ENCODE peak calls at places on chromosomes 13 and 19, in six cellular contexts. B is astrocyte of the spinal cord; C is GM20000; L is astrocyte of the cerebellum; H is foreskin keratinocyte; E is CD8-positive, alpha-beta T cell. Z is an unnamed sample.
A peak's percentile ranks its signal among the peaks of the same experiment; 100 is the strongest.

GRCh38 chr13:45121421-45121820 is 1.1 kb downstream of the GTF2F2 start:
- DNase-seq in B (peak; percentile 38), C (peak; percentile 19), L (peak; percentile 39), H (peak; percentile 22), E (no peak), Z (peak; percentile 35)

GRCh38 chr13:41587490-41587889 is 130.1 kb downstream of the RGCC start:
- DNase-seq in B (no peak), C (no peak), L (no peak), H (no peak), E (peak; percentile 38), Z (no peak)

GRCh38 chr19:58154287-58154678 is 3.7 kb upstream of the ZNF329 start:
- DNase-seq in B (peak; percentile 37), C (peak; percentile 26), L (no peak), H (peak; percentile 55), E (peak; percentile 5), Z (peak; percentile 43)

GRCh38 chr19:14113762-14114414 is 3.7 kb downstream of the PRKACA start:
- DNase-seq in B (no peak), C (no peak), L (no peak), H (no peak), E (peak; percentile 65), Z (no peak)

GRCh38 chr19:3061214-3062161 is 807 bp downstream of the TLE5 start:
- DNase-seq in B (no peak), C (peak; percentile 92), L (no peak), H (no peak), E (peak; percentile 81), Z (no peak)

GRCh38 chr13:50290186-50290585 is 274.9 kb downstream of the KCNRG start:
- DNase-seq in B (no peak), C (no peak), L (no peak), H (no peak), E (no peak), Z (no peak)

GRCh38 chr13:21218351-21219043 is 42.0 kb downstream of the MRPL57 start:
- DNase-seq in B (no peak), C (peak; percentile 58), L (no peak), H (no peak), E (no peak), Z (no peak)

GRCh38 chr19:41426952-41427646 is at the start of gene B3GNT8:
- DNase-seq in B (peak; percentile 64), C (peak; percentile 81), L (no peak), H (peak; percentile 76), E (peak; percentile 47), Z (peak; percentile 14)

GRCh38 chr19:55041627-55042343 is 3.7 kb upstream of the GP6 start:
- DNase-seq in B (no peak), C (no peak), L (no peak), H (no peak), E (no peak), Z (no peak)

GRCh38 chr13:76795701-76796695 is 90.2 kb downstream of the KCTD12 start:
- DNase-seq in B (peak; percentile 28), C (no peak), L (no peak), H (no peak), E (no peak), Z (no peak)

GRCh38 chr19:54420383-54421168 is 5.3 kb downstream of the TTYH1 start:
- DNase-seq in B (no peak), C (no peak), L (no peak), H (no peak), E (no peak), Z (no peak)

GRCh38 chr13:113475911-113476310 is 14.6 kb downstream of the DCUN1D2 start:
- DNase-seq in B (no peak), C (no peak), L (no peak), H (no peak), E (no peak), Z (no peak)
- TF ChIP-seq CTCF in B (no peak), C (no peak), L (no peak), H (no peak), E (no peak), Z (no peak)

DNA sequence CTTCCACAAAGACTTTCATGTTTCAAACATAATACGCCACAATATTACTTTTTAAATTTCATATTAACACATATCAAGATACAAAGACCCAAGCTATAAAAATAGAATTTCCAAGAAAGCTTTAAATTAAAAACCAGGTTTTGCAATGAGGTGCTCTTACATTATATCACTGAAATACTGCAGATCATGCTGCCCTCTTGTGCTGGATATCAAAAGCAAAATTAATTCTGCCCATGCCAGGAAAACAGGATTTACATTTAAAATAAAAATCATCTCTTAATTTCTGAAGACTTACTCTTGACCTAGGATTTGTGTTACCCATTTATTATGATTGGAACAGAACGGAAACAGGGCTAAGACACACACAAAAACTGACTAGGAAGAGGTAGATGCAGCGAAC is 145.0 kb downstream of the ABCC4 start:
- DNase-seq in B (peak; percentile 59), C (no peak), L (peak; percentile 13), H (peak; percentile 1), E (no peak), Z (peak; percentile 31)
- TF ChIP-seq CTCF in B (peak; percentile 45), C (no peak), L (peak; percentile 37), H (peak; percentile 66), E (no peak), Z (peak; percentile 76)

GRCh38 chr13:19622189-19622588 is 11.3 kb upstream of the MPHOSPH8 start:
- DNase-seq in B (no peak), C (no peak), L (no peak), H (no peak), E (no peak), Z (no peak)

DNA sequence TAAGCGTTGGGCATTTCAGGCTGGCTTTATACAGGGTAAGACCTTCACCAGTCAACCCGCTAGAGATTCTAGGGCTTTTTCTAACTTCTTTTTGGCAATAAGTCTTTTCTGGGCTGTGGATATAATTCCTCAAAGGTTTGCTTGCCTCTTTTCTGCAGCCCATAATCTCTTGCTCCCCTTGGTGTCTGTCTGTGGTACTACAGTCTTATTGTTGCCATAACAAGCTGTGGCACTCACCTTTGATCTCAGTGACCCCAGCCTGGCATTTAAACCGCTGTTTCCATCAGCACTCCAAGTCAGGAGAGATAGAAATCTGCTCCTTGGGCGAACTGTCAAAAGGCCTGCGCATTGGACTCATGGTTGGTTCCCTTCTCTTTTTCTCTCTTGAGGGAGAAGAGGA is 14.5 kb upstream of the MPHOSPH8 start:
- DNase-seq in B (peak; percentile 34), C (peak; percentile 41), L (no peak), H (peak; percentile 26), E (no peak), Z (peak; percentile 32)
- TF ChIP-seq CTCF in B (peak; percentile 71), C (no peak), L (peak; percentile 70), H (peak; percentile 75), E (peak; percentile 50), Z (peak; percentile 84)

DNA sequence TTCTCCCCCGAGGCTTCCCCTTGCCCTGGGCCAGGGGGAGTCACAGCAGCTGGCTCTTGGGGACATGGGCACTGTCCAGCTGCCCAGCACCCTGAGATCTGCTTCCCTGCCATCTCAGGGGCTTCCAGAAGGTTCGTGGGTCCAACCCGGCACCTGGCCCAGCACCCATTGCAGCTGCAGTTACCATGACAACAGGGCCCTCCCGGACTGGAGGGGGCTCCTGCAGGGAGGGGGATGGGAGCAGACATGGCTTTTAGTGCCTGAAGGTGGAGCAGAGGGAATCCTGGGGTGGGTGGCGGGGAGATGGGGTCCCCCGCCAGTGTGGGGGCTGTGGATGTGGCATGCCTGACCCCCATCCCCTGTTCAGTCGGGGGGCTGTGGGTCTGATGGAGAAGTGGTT is 14.7 kb downstream of the PIN1 start:
- DNase-seq in B (no peak), C (no peak), L (no peak), H (no peak), E (no peak), Z (no peak)
- TF ChIP-seq CTCF in B (no peak), C (no peak), L (no peak), H (no peak), E (no peak), Z (no peak)

GRCh38 chr19:10701955-10702307 is 692 bp downstream of the QTRT1 start:
- DNase-seq in B (no peak), C (peak; percentile 65), L (no peak), H (no peak), E (no peak), Z (no peak)
- TF ChIP-seq CTCF in B (no peak), C (no peak), L (no peak), H (peak; percentile 1), E (no peak), Z (no peak)

DNA sequence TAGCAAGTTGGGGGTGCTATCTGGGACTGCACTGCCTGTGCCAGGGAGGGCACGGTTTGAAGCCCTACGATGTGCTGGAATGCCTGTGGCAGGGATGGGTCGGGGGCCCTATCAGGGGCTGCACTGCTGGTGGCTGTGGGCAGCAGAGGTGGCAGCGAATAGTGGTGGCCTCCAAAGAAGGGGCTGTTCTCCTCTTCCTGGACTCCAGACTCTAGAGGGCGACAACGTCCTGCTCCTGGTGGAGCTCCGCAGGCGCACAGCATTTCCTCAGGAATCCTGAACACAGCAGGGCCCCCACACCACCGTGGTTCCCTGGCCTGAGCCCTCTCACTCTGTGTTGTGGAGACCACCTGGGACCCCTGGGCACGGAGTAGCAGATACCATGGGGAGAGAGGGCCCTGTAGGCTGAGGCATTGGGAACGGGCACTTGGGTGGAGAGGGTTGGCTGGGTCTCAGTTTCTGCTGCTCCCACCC is 145.6 kb downstream of the TNFRSF19 start:
- DNase-seq in B (no peak), C (peak; percentile 26), L (no peak), H (no peak), E (no peak), Z (no peak)
- TF ChIP-seq CTCF in B (peak; percentile 35), C (no peak), L (peak; percentile 11), H (peak; percentile 75), E (no peak), Z (peak; percentile 58)

DNA sequence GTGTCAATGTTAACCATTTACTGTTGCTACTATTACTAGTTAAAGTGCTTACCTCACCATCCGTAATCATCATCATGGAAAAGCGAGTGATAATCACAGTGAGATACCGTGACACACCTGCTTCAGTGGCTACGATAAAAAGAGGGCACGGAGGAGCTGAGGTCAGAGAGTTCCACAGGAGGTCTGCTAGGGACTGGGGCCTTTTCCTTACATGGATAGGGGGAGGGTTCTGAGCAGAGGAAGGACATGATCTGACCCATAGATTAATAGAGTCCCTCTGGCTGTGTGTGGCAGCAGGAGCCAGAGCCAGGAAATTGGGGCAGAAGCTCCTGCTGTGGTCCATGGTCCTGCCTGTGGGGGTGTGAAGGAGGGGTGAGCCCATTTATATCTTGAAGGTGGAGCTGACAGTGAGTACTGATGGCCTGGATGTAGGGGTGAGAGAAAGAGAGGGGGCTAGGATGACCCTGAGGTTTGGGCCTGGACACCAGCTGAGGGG is 136.7 kb downstream of the SIPA1L3 start:
- DNase-seq in B (no peak), C (no peak), L (no peak), H (no peak), E (no peak), Z (no peak)
- TF ChIP-seq CTCF in B (no peak), C (no peak), L (no peak), H (no peak), E (no peak), Z (no peak)

Z was measured in HFFc6.